ENCODE peak calls at places on chromosomes 2 and 18, in seven cellular contexts. R is lower lobe of right lung; O is HS-5; G is hepatic stellate cell; M is stimulated activated CD8-positive, alpha-beta memory T cell treated with anti-CD3 and anti-CD28 coated beads, Interleukin-15, amount 100 ng/mL, for 24 hours; T is islet precursor cell; E is dorsolateral prefrontal cortex. I is an unnamed sample.

GRCh38 chr2:171521361-171522056 is 765 bp upstream of the CYBRD1 start:
- DNase-seq in R (no peak), O (no peak), G (peak), M (no peak), T (no peak), E (no peak), I (no peak)

GRCh38 chr2:13968811-13969210 is 663.7 kb upstream of the LRATD1 start:
- DNase-seq in R (no peak), O (no peak), G (no peak), M (no peak), T (no peak), E (no peak), I (no peak)

GRCh38 chr2:203934006-203934632 is 2.4 kb upstream of the ICOS start:
- DNase-seq in R (no peak), O (no peak), G (no peak), M (no peak), T (no peak), E (no peak), I (no peak)

GRCh38 chr18:39586696-39587095 is 2021.1 kb upstream of the CELF4 start:
- DNase-seq in R (no peak), O (no peak), G (no peak), M (no peak), T (no peak), E (no peak), I (no peak)

GRCh38 chr2:38978908-38979307 is 89.2 kb downstream of the ARHGEF33 start:
- DNase-seq in R (no peak), O (no peak), G (no peak), M (no peak), T (no peak), E (no peak), I (no peak)

GRCh38 chr2:74515271-74516069 is 1.2 kb downstream of the TLX2 start:
- DNase-seq in R (no peak), O (no peak), G (no peak), M (no peak), T (peak), E (no peak), I (no peak)

GRCh38 chr2:25685030-25685429 is 11.7 kb upstream of the DTNB start:
- DNase-seq in R (no peak), O (no peak), G (no peak), M (no peak), T (no peak), E (no peak), I (no peak)

GRCh38 chr2:122739732-122740593 is 984.5 kb downstream of the TSN start:
- DNase-seq in R (no peak), O (no peak), G (no peak), M (no peak), T (no peak), E (no peak), I (no peak)

GRCh38 chr2:181457741-181458425 is 697 bp downstream of the ITGA4 start:
- DNase-seq in R (peak), O (peak), G (peak), M (peak), T (peak), E (no peak), I (peak)

GRCh38 chr2:174399171-174399570 is 3.6 kb downstream of the SCRN3 start:
- DNase-seq in R (no peak), O (no peak), G (no peak), M (no peak), T (no peak), E (no peak), I (peak)

GRCh38 chr2:43484323-43484930 is 111.4 kb downstream of the THADA start:
- DNase-seq in R (no peak), O (peak), G (no peak), M (no peak), T (no peak), E (no peak), I (peak)

GRCh38 chr18:55508637-55509036 is 79.4 kb downstream of the TCF4 start:
- DNase-seq in R (no peak), O (no peak), G (no peak), M (no peak), T (no peak), E (no peak), I (no peak)

GRCh38 chr2:29444150-29444549 is 328.9 kb downstream of the CLIP4 start:
- DNase-seq in R (no peak), O (no peak), G (no peak), M (no peak), T (no peak), E (no peak), I (no peak)

GRCh38 chr2:8761529-8762164 is 75.8 kb downstream of the KIDINS220 start:
- DNase-seq in R (no peak), O (peak), G (peak), M (no peak), T (no peak), E (no peak), I (peak)

GRCh38 chr18:57441395-57441794 is 6.2 kb downstream of the ONECUT2 start:
- DNase-seq in R (no peak), O (no peak), G (no peak), M (no peak), T (peak), E (no peak), I (peak)

GRCh38 chr2:216066255-216066654 is 15.4 kb downstream of the PECR start:
- DNase-seq in R (no peak), O (peak), G (no peak), M (no peak), T (no peak), E (no peak), I (peak)

GRCh38 chr2:147913701-147914480 is 69.1 kb downstream of the ACVR2A start:
- DNase-seq in R (no peak), O (no peak), G (no peak), M (no peak), T (no peak), E (no peak), I (no peak)

GRCh38 chr2:48248251-48248933 is 281.6 kb upstream of the STON1 start:
- DNase-seq in R (no peak), O (peak), G (peak), M (no peak), T (peak), E (no peak), I (peak)

GRCh38 chr2:218445602-218446001 is 26.7 kb downstream of the VIL1 start:
- DNase-seq in R (no peak), O (no peak), G (no peak), M (no peak), T (no peak), E (no peak), I (no peak)

GRCh38 chr2:28681216-28681981 is 70.2 kb upstream of the PPP1CB start:
- DNase-seq in R (no peak), O (no peak), G (no peak), M (peak), T (no peak), E (no peak), I (no peak)

GRCh38 chr18:58792086-58792485 is 72.6 kb upstream of the ZNF532 start:
- DNase-seq in R (no peak), O (no peak), G (no peak), M (no peak), T (no peak), E (no peak), I (no peak)

GRCh38 chr2:85254540-85255261 is 73.1 kb downstream of the TGOLN2 start:
- DNase-seq in R (no peak), O (no peak), G (no peak), M (no peak), T (peak), E (no peak), I (no peak)

GRCh38 chr2:203758841-203759691 is 52.6 kb downstream of the CD28 start:
- DNase-seq in R (no peak), O (peak), G (no peak), M (no peak), T (peak), E (no peak), I (peak)

GRCh38 chr2:45263147-45263546 is 253.9 kb upstream of the SIX2 start:
- DNase-seq in R (no peak), O (no peak), G (no peak), M (no peak), T (no peak), E (no peak), I (no peak)

GRCh38 chr2:105396254-105397024 is 2.4 kb downstream of the FHL2 start:
- DNase-seq in R (no peak), O (peak), G (peak), M (no peak), T (peak), E (no peak), I (peak)

GRCh38 chr2:17627434-17627833 is 86.9 kb downstream of the VSNL1 start:
- DNase-seq in R (no peak), O (no peak), G (no peak), M (no peak), T (peak), E (no peak), I (no peak)

I was measured in AG08396.